ENCODE peak calls at places on chromosomes 3 and 15, in four cellular contexts. One of them, this sample, is unnamed.

GRCh38 chr3:101615525-101615924 is 41.5 kb downstream of the PCNP start:
- DNase-seq in CD8-positive, alpha-beta T cell: no peak
- DNase-seq in HCT116: no peak
- DNase-seq in thyroid gland: no peak
- DNase-seq in this sample: no peak

GRCh38 chr15:61195116-61196002 is 33.7 kb downstream of the RORA start:
- DNase-seq in HCT116: peak; percentile 26
- DNase-seq in thyroid gland: no peak
- DNase-seq in CD8-positive, alpha-beta T cell: no peak
- DNase-seq in this sample: no peak

GRCh38 chr3:151394611-151395010 is 10.1 kb upstream of the P2RY12 start:
- DNase-seq in HCT116: no peak
- DNase-seq in CD8-positive, alpha-beta T cell: no peak
- DNase-seq in thyroid gland: no peak
- DNase-seq in this sample: peak; percentile 16

GRCh38 chr3:189622629-189623028 is 8.6 kb upstream of the TP63 start:
- DNase-seq in HCT116: no peak
- DNase-seq in thyroid gland: no peak
- DNase-seq in CD8-positive, alpha-beta T cell: no peak
- DNase-seq in this sample: no peak

GRCh38 chr3:38001456-38002081 is 11.0 kb downstream of the VILL start:
- DNase-seq in CD8-positive, alpha-beta T cell: no peak
- DNase-seq in HCT116: no peak
- DNase-seq in thyroid gland: no peak
- DNase-seq in this sample: no peak

GRCh38 chr3:1469687-1470086 is 376.9 kb downstream of the CNTN6 start:
- DNase-seq in thyroid gland: no peak
- DNase-seq in CD8-positive, alpha-beta T cell: no peak
- DNase-seq in HCT116: no peak
- DNase-seq in this sample: no peak

GRCh38 chr3:156812521-156813335 is 13.4 kb upstream of the LEKR1 start:
- DNase-seq in HCT116: no peak
- DNase-seq in thyroid gland: no peak
- DNase-seq in CD8-positive, alpha-beta T cell: no peak
- DNase-seq in this sample: no peak

GRCh38 chr15:81023483-81024264 is 23.0 kb downstream of the TLNRD1 start:
- DNase-seq in HCT116: no peak
- DNase-seq in thyroid gland: peak; percentile 35
- DNase-seq in CD8-positive, alpha-beta T cell: no peak
- DNase-seq in this sample: no peak

GRCh38 chr15:58043192-58043903 is 22.2 kb downstream of the ALDH1A2 start:
- DNase-seq in CD8-positive, alpha-beta T cell: no peak
- DNase-seq in thyroid gland: peak; percentile 49
- DNase-seq in HCT116: peak; percentile 29
- DNase-seq in this sample: peak; percentile 27

GRCh38 chr15:44035781-44036699 is 159.0 kb downstream of the FRMD5 start:
- DNase-seq in CD8-positive, alpha-beta T cell: no peak
- DNase-seq in thyroid gland: no peak
- DNase-seq in HCT116: no peak
- DNase-seq in this sample: no peak

GRCh38 chr15:41281236-41281635 is 50.2 kb downstream of the CHP1 start:
- DNase-seq in CD8-positive, alpha-beta T cell: no peak
- DNase-seq in thyroid gland: no peak
- DNase-seq in HCT116: no peak
- DNase-seq in this sample: no peak

GRCh38 chr15:45372032-45372995 is 6.0 kb downstream of the GATM start:
- DNase-seq in thyroid gland: no peak
- DNase-seq in HCT116: no peak
- DNase-seq in CD8-positive, alpha-beta T cell: no peak
- DNase-seq in this sample: peak; percentile 20

GRCh38 chr3:17891139-17891850 is 148.9 kb upstream of the TBC1D5 start:
- DNase-seq in CD8-positive, alpha-beta T cell: no peak
- DNase-seq in HCT116: no peak
- DNase-seq in thyroid gland: no peak
- DNase-seq in this sample: no peak

GRCh38 chr3:55066406-55067128 is 138.7 kb upstream of the LRTM1 start:
- DNase-seq in CD8-positive, alpha-beta T cell: no peak
- DNase-seq in thyroid gland: no peak
- DNase-seq in HCT116: no peak
- DNase-seq in this sample: no peak

GRCh38 chr15:57821826-57822225 is 115.3 kb downstream of the POLR2M start:
- DNase-seq in thyroid gland: no peak
- DNase-seq in HCT116: no peak
- DNase-seq in CD8-positive, alpha-beta T cell: no peak
- DNase-seq in this sample: no peak

GRCh38 chr3:138768946-138769345 is 65.8 kb downstream of the PIK3CB start:
- DNase-seq in thyroid gland: no peak
- DNase-seq in CD8-positive, alpha-beta T cell: no peak
- DNase-seq in HCT116: no peak
- DNase-seq in this sample: no peak

GRCh38 chr3:153052096-153052460 is 109.9 kb upstream of the RAP2B start:
- DNase-seq in CD8-positive, alpha-beta T cell: no peak
- DNase-seq in thyroid gland: no peak
- DNase-seq in HCT116: peak; percentile 95
- DNase-seq in this sample: peak; percentile 5

GRCh38 chr3:125166581-125166980 is 46.0 kb downstream of the SLC12A8 start:
- DNase-seq in thyroid gland: no peak
- DNase-seq in HCT116: no peak
- DNase-seq in CD8-positive, alpha-beta T cell: no peak
- DNase-seq in this sample: no peak

GRCh38 chr3:125165948-125166553 is 46.5 kb downstream of the SLC12A8 start:
- DNase-seq in HCT116: no peak
- DNase-seq in CD8-positive, alpha-beta T cell: no peak
- DNase-seq in thyroid gland: no peak
- DNase-seq in this sample: no peak

GRCh38 chr3:125165189-125165947 is 47.2 kb downstream of the SLC12A8 start:
- DNase-seq in thyroid gland: peak; percentile 61
- DNase-seq in CD8-positive, alpha-beta T cell: no peak
- DNase-seq in HCT116: no peak
- DNase-seq in this sample: no peak

GRCh38 chr3:125161607-125162219 is 50.8 kb downstream of the SLC12A8 start:
- DNase-seq in HCT116: no peak
- DNase-seq in thyroid gland: no peak
- DNase-seq in CD8-positive, alpha-beta T cell: no peak
- DNase-seq in this sample: no peak

DNA sequence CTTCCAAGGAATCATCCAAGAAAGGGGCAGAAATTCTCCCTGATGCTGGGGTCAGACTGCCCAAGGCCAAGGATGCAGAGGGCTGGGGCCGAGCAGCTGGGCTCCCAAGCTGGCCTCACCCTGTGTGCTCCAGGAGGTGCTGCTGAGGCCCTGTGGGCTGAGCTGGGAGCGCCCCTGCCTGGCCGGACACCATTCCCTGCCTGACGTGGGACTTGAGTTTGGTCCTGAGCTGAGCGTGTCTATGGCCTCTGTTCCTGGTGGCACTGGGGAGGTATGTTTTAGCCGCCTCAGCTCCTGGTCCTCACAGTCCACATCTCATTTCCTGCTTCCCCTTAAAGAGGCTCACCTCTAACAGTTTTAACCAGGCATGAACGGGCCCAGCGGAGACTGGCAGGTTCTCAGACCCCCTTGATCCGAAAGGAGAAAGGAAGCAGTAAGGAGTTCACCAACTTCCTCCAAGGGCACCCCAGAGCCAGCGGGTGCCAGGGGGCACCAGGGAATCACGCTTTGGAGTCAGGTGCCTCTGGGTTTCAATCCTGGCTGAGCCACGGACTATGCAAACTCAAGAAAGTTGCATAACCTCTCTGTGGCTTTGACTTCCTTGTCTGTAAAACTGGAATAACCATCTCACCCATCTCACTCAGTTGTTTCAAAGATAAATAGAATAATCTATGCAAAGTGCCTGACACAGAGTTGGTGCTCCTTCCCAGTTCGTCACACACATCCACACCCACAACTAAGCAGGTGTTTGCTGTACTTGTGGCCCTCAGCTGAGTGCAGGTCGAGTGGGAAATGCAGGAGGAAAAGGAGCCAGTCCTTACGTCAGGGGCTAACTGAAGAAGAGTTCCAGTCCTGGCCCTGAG is 48.6 kb downstream of the SLC12A8 start:
- DNase-seq in HCT116: no peak
- DNase-seq in CD8-positive, alpha-beta T cell: no peak
- DNase-seq in thyroid gland: peak; percentile 29
- DNase-seq in this sample: no peak
- TF ChIP-seq CTCF in HCT116: peak; percentile 12
- TF ChIP-seq CTCF in CD8-positive, alpha-beta T cell: no peak
- TF ChIP-seq CTCF in thyroid gland: peak; percentile 6
- TF ChIP-seq CTCF in this sample: no peak

GRCh38 chr3:193814166-193814565 is 221.2 kb downstream of the OPA1 start:
- DNase-seq in CD8-positive, alpha-beta T cell: no peak
- DNase-seq in thyroid gland: no peak
- DNase-seq in HCT116: no peak
- DNase-seq in this sample: no peak
- H3K36me3 ChIP-seq in CD8-positive, alpha-beta T cell: no peaks in the 10 kb centered on the region
- H3K36me3 ChIP-seq in thyroid gland: no peaks in the 10 kb centered on the region
- H3K36me3 ChIP-seq in HCT116: no peaks in the 10 kb centered on the region
- H3K36me3 ChIP-seq in this sample: no peaks in the 10 kb centered on the region

GRCh38 chr3:48465237-48465530 is 18.6 kb downstream of the ATRIP start:
- DNase-seq in HCT116: no peak
- DNase-seq in thyroid gland: no peak
- DNase-seq in CD8-positive, alpha-beta T cell: no peak
- DNase-seq in this sample: no peak
- H3K4me1 ChIP-seq in HCT116: peaks cover 16% of the 10 kb centered on the region
- H3K4me1 ChIP-seq in thyroid gland: peaks cover 46% of the 10 kb centered on the region
- H3K4me1 ChIP-seq in CD8-positive, alpha-beta T cell: peaks cover 50% of the 10 kb centered on the region
- H3K4me1 ChIP-seq in this sample: peaks cover 40% of the 10 kb centered on the region

DNA sequence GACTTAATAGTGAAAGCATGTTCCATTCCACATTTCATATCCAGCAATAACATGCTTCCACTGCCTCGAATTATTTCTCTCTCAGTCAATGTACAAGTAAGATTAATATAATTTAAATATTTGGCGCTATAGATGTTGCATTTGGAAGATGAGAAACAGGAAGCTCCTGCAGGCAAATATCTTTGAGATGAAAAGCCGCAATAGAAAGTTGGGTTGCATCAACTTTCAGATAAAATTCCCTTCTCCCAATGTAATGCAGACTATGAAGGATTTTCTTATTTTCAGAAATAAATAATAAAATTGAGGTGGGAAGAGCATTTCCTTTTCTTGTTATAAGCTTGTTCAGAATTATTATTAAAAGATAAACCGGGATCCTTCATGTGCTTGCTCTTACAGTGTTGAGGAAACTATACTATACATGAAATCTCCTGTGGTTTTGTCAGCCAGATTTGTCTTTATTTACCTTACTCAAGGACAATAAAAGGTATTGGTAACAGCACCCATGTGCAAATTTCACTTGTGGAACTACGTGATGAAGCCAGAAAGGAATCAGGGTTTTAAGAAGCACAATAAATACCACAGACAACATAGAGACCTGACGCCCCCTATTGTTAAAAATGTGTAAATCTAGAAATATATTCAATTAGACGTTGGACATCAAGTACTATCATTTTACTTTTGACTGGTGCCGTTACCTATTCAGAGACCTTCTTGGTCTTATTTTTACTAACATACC is 307.0 kb downstream of the ARPP21 start:
- DNase-seq in CD8-positive, alpha-beta T cell: no peak
- DNase-seq in thyroid gland: no peak
- DNase-seq in HCT116: no peak
- DNase-seq in this sample: no peak
- TF ChIP-seq CTCF in CD8-positive, alpha-beta T cell: no peak
- TF ChIP-seq CTCF in thyroid gland: no peak
- TF ChIP-seq CTCF in HCT116: peak; percentile 13
- TF ChIP-seq CTCF in this sample: no peak

GRCh38 chr3:15081960-15082664 is 16.8 kb downstream of the RBSN start:
- DNase-seq in HCT116: no peak
- DNase-seq in thyroid gland: peak; percentile 83
- DNase-seq in CD8-positive, alpha-beta T cell: no peak
- DNase-seq in this sample: no peak
- H3K36me3 ChIP-seq in HCT116: peaks cover 34% of the 10 kb centered on the region
- H3K36me3 ChIP-seq in thyroid gland: peaks cover 57% of the 10 kb centered on the region
- H3K36me3 ChIP-seq in CD8-positive, alpha-beta T cell: peaks cover 73% of the 10 kb centered on the region
- H3K36me3 ChIP-seq in this sample: peaks cover 20% of the 10 kb centered on the region

DNA sequence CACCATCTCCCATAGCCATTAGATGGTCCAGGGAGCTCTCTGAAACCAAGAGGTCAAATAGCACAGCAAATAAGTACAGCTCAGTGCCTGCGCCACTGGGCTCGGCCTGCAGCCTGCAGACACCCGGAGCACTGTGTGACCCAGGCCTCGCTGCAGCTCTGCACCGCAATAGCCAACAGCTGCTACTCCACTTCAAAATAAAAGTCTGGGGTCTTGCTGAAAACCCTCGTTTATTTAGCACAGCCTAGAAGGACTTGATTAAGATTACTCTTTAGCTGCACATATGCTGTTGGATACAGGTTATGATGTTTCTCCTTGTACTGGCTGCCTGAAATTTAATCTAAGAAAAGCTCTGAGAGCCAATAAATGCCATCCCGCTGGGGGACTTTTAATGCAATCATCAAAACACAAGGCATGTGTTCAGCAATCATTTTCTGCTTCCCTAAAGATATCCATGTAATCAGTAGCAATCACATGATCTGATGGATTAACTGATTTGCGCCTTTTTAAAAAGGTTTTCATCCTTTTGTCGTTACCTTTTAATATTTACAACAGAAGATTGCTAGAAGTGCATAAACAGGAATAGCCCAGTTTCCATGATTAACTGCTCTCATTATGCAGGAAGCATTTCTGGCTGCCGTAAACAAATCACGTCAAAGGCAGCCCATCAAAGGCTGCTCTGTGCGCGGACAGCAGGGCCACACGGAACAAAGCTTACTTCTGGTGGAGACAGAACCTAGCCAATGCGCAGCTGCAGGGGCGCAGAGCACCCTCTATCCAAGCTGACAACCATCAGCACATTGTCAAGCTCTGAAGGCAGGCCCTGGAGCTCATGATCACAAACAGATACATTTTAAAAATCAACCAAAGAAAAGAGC is 58.8 kb downstream of the CLASP2 start:
- DNase-seq in HCT116: no peak
- DNase-seq in thyroid gland: peak; percentile 28
- DNase-seq in CD8-positive, alpha-beta T cell: peak; percentile 53
- DNase-seq in this sample: peak; percentile 35
- H3K4me1 ChIP-seq in HCT116: peaks cover 3% of the 10 kb centered on the region
- H3K4me1 ChIP-seq in thyroid gland: peaks cover 14% of the 10 kb centered on the region
- H3K4me1 ChIP-seq in CD8-positive, alpha-beta T cell: peaks cover 21% of the 10 kb centered on the region
- H3K4me1 ChIP-seq in this sample: no peaks in the 10 kb centered on the region